ENCODE peak calls at places on chromosomes 13 and 19, in nine cellular contexts. One of them, this sample, is unnamed.

GRCh38 chr19:49017666-49018351 is 918 bp upstream of the LHB start:
- DNase-seq in aorta: peak; percentile 86
- DNase-seq in Peyer's patch: peak; percentile 84
- DNase-seq in GM12878: no peak
- DNase-seq in heart right ventricle: peak; percentile 55
- DNase-seq in ovary: no peak
- DNase-seq in thoracic aorta: no peak
- DNase-seq in uterus: peak; percentile 41
- DNase-seq in body of pancreas: peak; percentile 38
- DNase-seq in this sample: no peak

GRCh38 chr19:55986487-55986886 is at the start of gene NLRP5:
- DNase-seq in GM12878: no peak
- DNase-seq in Peyer's patch: no peak
- DNase-seq in aorta: no peak
- DNase-seq in body of pancreas: no peak
- DNase-seq in ovary: no peak
- DNase-seq in heart right ventricle: no peak
- DNase-seq in uterus: no peak
- DNase-seq in thoracic aorta: no peak
- DNase-seq in this sample: no peak

GRCh38 chr19:54684537-54684936 is 21.8 kb downstream of the LILRB4 start:
- DNase-seq in Peyer's patch: no peak
- DNase-seq in aorta: no peak
- DNase-seq in heart right ventricle: no peak
- DNase-seq in GM12878: no peak
- DNase-seq in thoracic aorta: no peak
- DNase-seq in ovary: no peak
- DNase-seq in body of pancreas: no peak
- DNase-seq in uterus: no peak
- DNase-seq in this sample: no peak

GRCh38 chr13:49563513-49563912 is 21.8 kb downstream of the RCBTB1 start:
- DNase-seq in thoracic aorta: no peak
- DNase-seq in ovary: no peak
- DNase-seq in GM12878: no peak
- DNase-seq in Peyer's patch: no peak
- DNase-seq in uterus: no peak
- DNase-seq in body of pancreas: no peak
- DNase-seq in heart right ventricle: no peak
- DNase-seq in aorta: no peak
- DNase-seq in this sample: no peak

GRCh38 chr13:71797487-71797886 is 69.5 kb downstream of the DACH1 start:
- DNase-seq in aorta: no peak
- DNase-seq in heart right ventricle: no peak
- DNase-seq in ovary: no peak
- DNase-seq in thoracic aorta: no peak
- DNase-seq in GM12878: no peak
- DNase-seq in Peyer's patch: no peak
- DNase-seq in uterus: no peak
- DNase-seq in body of pancreas: no peak
- DNase-seq in this sample: no peak

GRCh38 chr19:48424694-48425219 is 21.0 kb upstream of the GRWD1 start:
- DNase-seq in thoracic aorta: no peak
- DNase-seq in body of pancreas: no peak
- DNase-seq in heart right ventricle: no peak
- DNase-seq in uterus: no peak
- DNase-seq in aorta: no peak
- DNase-seq in ovary: no peak
- DNase-seq in Peyer's patch: no peak
- DNase-seq in GM12878: no peak
- DNase-seq in this sample: no peak

GRCh38 chr19:45496349-45496953 is 396 bp downstream of the RTN2 start:
- DNase-seq in Peyer's patch: peak; percentile 61
- DNase-seq in ovary: peak; percentile 40
- DNase-seq in GM12878: no peak
- DNase-seq in aorta: peak; percentile 85
- DNase-seq in uterus: peak; percentile 46
- DNase-seq in heart right ventricle: peak; percentile 57
- DNase-seq in thoracic aorta: no peak
- DNase-seq in body of pancreas: peak; percentile 34
- DNase-seq in this sample: no peak

GRCh38 chr13:46195017-46195416 is 13.0 kb upstream of the LCP1 start:
- DNase-seq in uterus: no peak
- DNase-seq in aorta: no peak
- DNase-seq in Peyer's patch: no peak
- DNase-seq in GM12878: no peak
- DNase-seq in body of pancreas: no peak
- DNase-seq in thoracic aorta: no peak
- DNase-seq in ovary: no peak
- DNase-seq in heart right ventricle: no peak
- DNase-seq in this sample: no peak

GRCh38 chr13:112725346-112726017 is 35.6 kb downstream of the ATP11A start:
- DNase-seq in uterus: no peak
- DNase-seq in thoracic aorta: no peak
- DNase-seq in GM12878: peak; percentile 24
- DNase-seq in aorta: no peak
- DNase-seq in Peyer's patch: peak; percentile 45
- DNase-seq in heart right ventricle: no peak
- DNase-seq in ovary: no peak
- DNase-seq in body of pancreas: no peak
- DNase-seq in this sample: peak; percentile 8

GRCh38 chr19:4722671-4723464 is 774 bp downstream of the DPP9 start:
- DNase-seq in body of pancreas: peak; percentile 65
- DNase-seq in heart right ventricle: no peak
- DNase-seq in thoracic aorta: no peak
- DNase-seq in GM12878: no peak
- DNase-seq in Peyer's patch: peak; percentile 62
- DNase-seq in aorta: peak; percentile 87
- DNase-seq in ovary: peak; percentile 81
- DNase-seq in uterus: peak; percentile 63
- DNase-seq in this sample: peak; percentile 90

GRCh38 chr19:19860756-19861390 is 4.8 kb upstream of the ZNF253 start:
- DNase-seq in ovary: no peak
- DNase-seq in body of pancreas: peak; percentile 41
- DNase-seq in Peyer's patch: peak; percentile 73
- DNase-seq in GM12878: no peak
- DNase-seq in aorta: no peak
- DNase-seq in heart right ventricle: no peak
- DNase-seq in uterus: no peak
- DNase-seq in thoracic aorta: no peak
- DNase-seq in this sample: no peak

GRCh38 chr19:17405250-17406038 is at the start of gene BST2:
- DNase-seq in thoracic aorta: peak; percentile 20
- DNase-seq in heart right ventricle: peak; percentile 65
- DNase-seq in GM12878: peak; percentile 87
- DNase-seq in aorta: no peak
- DNase-seq in uterus: peak; percentile 75
- DNase-seq in Peyer's patch: peak; percentile 81
- DNase-seq in body of pancreas: peak; percentile 72
- DNase-seq in ovary: peak; percentile 86
- DNase-seq in this sample: peak; percentile 60

GRCh38 chr19:19445911-19446361 is 40.5 kb downstream of the GATAD2A start:
- DNase-seq in body of pancreas: no peak
- DNase-seq in GM12878: no peak
- DNase-seq in ovary: no peak
- DNase-seq in uterus: no peak
- DNase-seq in aorta: no peak
- DNase-seq in Peyer's patch: no peak
- DNase-seq in heart right ventricle: no peak
- DNase-seq in thoracic aorta: no peak
- DNase-seq in this sample: no peak

GRCh38 chr13:24511019-24511823 is 1.4 kb downstream of the PARP4 start:
- DNase-seq in heart right ventricle: no peak
- DNase-seq in GM12878: peak; percentile 63
- DNase-seq in thoracic aorta: no peak
- DNase-seq in body of pancreas: peak; percentile 29
- DNase-seq in Peyer's patch: peak; percentile 78
- DNase-seq in ovary: no peak
- DNase-seq in aorta: no peak
- DNase-seq in uterus: no peak
- DNase-seq in this sample: no peak

GRCh38 chr13:110834572-110834971 is 80.3 kb downstream of the ANKRD10 start:
- DNase-seq in thoracic aorta: no peak
- DNase-seq in uterus: no peak
- DNase-seq in Peyer's patch: no peak
- DNase-seq in GM12878: no peak
- DNase-seq in aorta: no peak
- DNase-seq in ovary: no peak
- DNase-seq in body of pancreas: no peak
- DNase-seq in heart right ventricle: no peak
- DNase-seq in this sample: no peak

GRCh38 chr13:44759222-44759721 is 183.1 kb upstream of the TSC22D1 start:
- DNase-seq in heart right ventricle: no peak
- DNase-seq in body of pancreas: no peak
- DNase-seq in ovary: no peak
- DNase-seq in uterus: no peak
- DNase-seq in thoracic aorta: no peak
- DNase-seq in Peyer's patch: no peak
- DNase-seq in aorta: no peak
- DNase-seq in GM12878: no peak
- DNase-seq in this sample: no peak

GRCh38 chr19:18499055-18499775 is 22.7 kb downstream of the ELL start:
- DNase-seq in GM12878: no peak
- DNase-seq in thoracic aorta: no peak
- DNase-seq in body of pancreas: no peak
- DNase-seq in ovary: no peak
- DNase-seq in Peyer's patch: no peak
- DNase-seq in uterus: no peak
- DNase-seq in aorta: no peak
- DNase-seq in heart right ventricle: no peak
- DNase-seq in this sample: no peak

GRCh38 chr13:78317030-78317429 is 286.3 kb downstream of the POU4F1 start:
- DNase-seq in aorta: no peak
- DNase-seq in ovary: no peak
- DNase-seq in Peyer's patch: no peak
- DNase-seq in GM12878: no peak
- DNase-seq in uterus: no peak
- DNase-seq in thoracic aorta: no peak
- DNase-seq in body of pancreas: no peak
- DNase-seq in heart right ventricle: no peak
- DNase-seq in this sample: no peak

GRCh38 chr19:12720851-12721655 is 2.7 kb downstream of the TNPO2 start:
- DNase-seq in aorta: peak; percentile 78
- DNase-seq in GM12878: no peak
- DNase-seq in ovary: peak; percentile 47
- DNase-seq in Peyer's patch: no peak
- DNase-seq in thoracic aorta: no peak
- DNase-seq in heart right ventricle: peak; percentile 34
- DNase-seq in body of pancreas: peak; percentile 10
- DNase-seq in uterus: peak; percentile 43
- DNase-seq in this sample: no peak

GRCh38 chr13:60990032-60990733 is 425.5 kb downstream of the PCDH20 start:
- DNase-seq in GM12878: no peak
- DNase-seq in Peyer's patch: no peak
- DNase-seq in thoracic aorta: no peak
- DNase-seq in ovary: no peak
- DNase-seq in body of pancreas: peak; percentile 4
- DNase-seq in heart right ventricle: no peak
- DNase-seq in aorta: no peak
- DNase-seq in uterus: no peak
- DNase-seq in this sample: no peak

GRCh38 chr19:34351382-34351802 is 13.6 kb upstream of the GPI start:
- DNase-seq in thoracic aorta: no peak
- DNase-seq in heart right ventricle: no peak
- DNase-seq in GM12878: peak; percentile 25
- DNase-seq in aorta: no peak
- DNase-seq in uterus: no peak
- DNase-seq in ovary: no peak
- DNase-seq in body of pancreas: peak; percentile 40
- DNase-seq in Peyer's patch: no peak
- DNase-seq in this sample: no peak
- H3K36me3 ChIP-seq in thoracic aorta: peaks cover 57% of the 10 kb centered on the region
- H3K36me3 ChIP-seq in heart right ventricle: peaks cover 97% of the 10 kb centered on the region
- H3K36me3 ChIP-seq in GM12878: peaks cover 3% of the 10 kb centered on the region
- H3K36me3 ChIP-seq in aorta: peaks cover 9% of the 10 kb centered on the region
- H3K36me3 ChIP-seq in uterus: no peaks in the 10 kb centered on the region
- H3K36me3 ChIP-seq in ovary: no peaks in the 10 kb centered on the region
- H3K36me3 ChIP-seq in body of pancreas: no peaks in the 10 kb centered on the region
- H3K36me3 ChIP-seq in Peyer's patch: no peaks in the 10 kb centered on the region
- H3K36me3 ChIP-seq in this sample: peaks cover 71% of the 10 kb centered on the region

DNA sequence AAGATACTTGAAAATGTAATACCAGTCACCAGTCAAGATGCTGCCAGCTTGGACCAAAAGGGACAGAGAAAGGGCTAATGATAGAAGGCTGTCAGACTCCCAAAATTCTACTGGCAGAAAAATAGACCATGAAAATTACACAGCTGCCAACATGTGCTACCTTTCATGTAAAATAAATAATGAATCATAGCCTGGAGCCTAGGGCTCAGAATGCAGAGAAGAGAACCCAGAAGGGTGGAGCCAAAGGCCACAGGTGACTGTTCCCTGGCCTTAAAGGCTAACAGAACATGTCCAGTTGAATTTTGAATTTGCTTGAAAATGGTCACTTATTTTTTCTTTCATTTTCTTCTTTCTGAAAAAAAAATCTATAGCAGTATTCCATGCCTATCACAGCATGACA is 1827.0 kb upstream of the MIR17HG start:
- DNase-seq in uterus: no peak
- DNase-seq in Peyer's patch: no peak
- DNase-seq in heart right ventricle: no peak
- DNase-seq in GM12878: no peak
- DNase-seq in body of pancreas: no peak
- DNase-seq in aorta: no peak
- DNase-seq in thoracic aorta: no peak
- DNase-seq in ovary: no peak
- DNase-seq in this sample: no peak
- H3K27ac ChIP-seq in uterus: no peak overlapping the region
- H3K27ac ChIP-seq in Peyer's patch: no peak overlapping the region
- H3K27ac ChIP-seq in heart right ventricle: no peak overlapping the region
- H3K27ac ChIP-seq in GM12878: no peak overlapping the region
- H3K27ac ChIP-seq in body of pancreas: no peak overlapping the region
- H3K27ac ChIP-seq in aorta: no peak overlapping the region
- H3K27ac ChIP-seq in thoracic aorta: no peak overlapping the region
- H3K27ac ChIP-seq in ovary: no peak overlapping the region
- H3K27ac ChIP-seq in this sample: no peak overlapping the region

DNA sequence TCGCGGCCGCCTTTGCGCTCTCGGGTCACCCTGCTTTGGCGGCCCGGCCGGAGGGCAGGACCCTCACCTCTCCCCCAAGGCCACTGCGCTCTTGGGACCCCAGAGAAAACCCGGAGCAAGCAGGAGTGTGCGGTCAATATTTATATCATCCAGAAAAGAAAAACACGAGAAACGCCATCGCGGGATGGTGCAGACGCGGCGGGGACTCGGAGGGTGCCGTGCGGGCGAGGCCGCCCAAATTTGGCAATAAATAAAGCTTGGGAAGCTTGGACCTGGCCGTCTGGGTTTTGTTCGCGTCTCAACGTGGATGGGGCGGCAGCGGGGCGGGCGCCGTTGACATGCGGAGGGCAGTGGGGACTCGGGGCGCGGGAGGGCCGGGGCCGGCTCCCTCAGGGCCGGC is 9.6 kb downstream of the CBARP start:
- DNase-seq in uterus: no peak
- DNase-seq in aorta: no peak
- DNase-seq in thoracic aorta: no peak
- DNase-seq in ovary: no peak
- DNase-seq in GM12878: no peak
- DNase-seq in heart right ventricle: no peak
- DNase-seq in body of pancreas: no peak
- DNase-seq in Peyer's patch: no peak
- DNase-seq in this sample: no peak
- H3K36me3 ChIP-seq in uterus: no peaks in the 10 kb centered on the region
- H3K36me3 ChIP-seq in aorta: no peaks in the 10 kb centered on the region
- H3K36me3 ChIP-seq in thoracic aorta: peaks cover 30% of the 10 kb centered on the region
- H3K36me3 ChIP-seq in ovary: no peaks in the 10 kb centered on the region
- H3K36me3 ChIP-seq in GM12878: peaks cover 3% of the 10 kb centered on the region
- H3K36me3 ChIP-seq in heart right ventricle: peaks cover 50% of the 10 kb centered on the region
- H3K36me3 ChIP-seq in body of pancreas: peaks cover 5% of the 10 kb centered on the region
- H3K36me3 ChIP-seq in Peyer's patch: no peaks in the 10 kb centered on the region
- H3K36me3 ChIP-seq in this sample: peaks cover 57% of the 10 kb centered on the region

GRCh38 chr19:15836345-15836594 is 20.8 kb upstream of the OR10H1 start:
- DNase-seq in aorta: no peak
- DNase-seq in uterus: no peak
- DNase-seq in GM12878: no peak
- DNase-seq in thoracic aorta: no peak
- DNase-seq in Peyer's patch: no peak
- DNase-seq in ovary: no peak
- DNase-seq in heart right ventricle: no peak
- DNase-seq in body of pancreas: no peak
- DNase-seq in this sample: no peak
- H3K27ac ChIP-seq in aorta: peak overlapping the region; percentile 84
- H3K27ac ChIP-seq in uterus: peak overlapping the region; percentile 96
- H3K27ac ChIP-seq in GM12878: peak overlapping the region; percentile 88
- H3K27ac ChIP-seq in thoracic aorta: peak overlapping the region; percentile 98
- H3K27ac ChIP-seq in Peyer's patch: peak overlapping the region; percentile 95
- H3K27ac ChIP-seq in ovary: peak overlapping the region; percentile 87
- H3K27ac ChIP-seq in heart right ventricle: peak overlapping the region; percentile 98
- H3K27ac ChIP-seq in body of pancreas: peak overlapping the region; percentile 97
- H3K27ac ChIP-seq in this sample: peak overlapping the region; percentile 99